ENCODE peak calls at places on chromosomes 5 and 9, in five cellular contexts. One of them, this sample, is unnamed.

GRCh38 chr9:72991772-72992171 is 38.9 kb upstream of the ALDH1A1 start:
- DNase-seq in tibial artery: no peak
- DNase-seq in BE2C: no peak
- DNase-seq in AG04449: no peak
- DNase-seq in heart left ventricle: no peak
- DNase-seq in this sample: no peak

GRCh38 chr9:26210338-26210851 is 532.2 kb upstream of the TUSC1 start:
- DNase-seq in tibial artery: no peak
- DNase-seq in BE2C: no peak
- DNase-seq in AG04449: no peak
- DNase-seq in heart left ventricle: no peak
- DNase-seq in this sample: peak

GRCh38 chr5:173108914-173109313 is 35.4 kb upstream of the BNIP1 start:
- DNase-seq in tibial artery: no peak
- DNase-seq in BE2C: no peak
- DNase-seq in AG04449: no peak
- DNase-seq in heart left ventricle: no peak
- DNase-seq in this sample: no peak

GRCh38 chr5:102866315-102866693 is 111.2 kb downstream of the PAM start:
- DNase-seq in tibial artery: no peak
- DNase-seq in BE2C: no peak
- DNase-seq in AG04449: no peak
- DNase-seq in heart left ventricle: no peak
- DNase-seq in this sample: no peak

GRCh38 chr9:36873247-36873875 is 160.7 kb downstream of the PAX5 start:
- DNase-seq in tibial artery: no peak
- DNase-seq in BE2C: peak
- DNase-seq in AG04449: no peak
- DNase-seq in heart left ventricle: peak
- DNase-seq in this sample: peak

GRCh38 chr5:133746834-133747233 is 134.5 kb upstream of the FSTL4 start:
- DNase-seq in tibial artery: no peak
- DNase-seq in BE2C: peak
- DNase-seq in AG04449: no peak
- DNase-seq in heart left ventricle: no peak
- DNase-seq in this sample: no peak

GRCh38 chr5:173707392-173707791 is 90.9 kb upstream of the BOD1 start:
- DNase-seq in tibial artery: peak
- DNase-seq in BE2C: peak
- DNase-seq in AG04449: peak
- DNase-seq in heart left ventricle: peak
- DNase-seq in this sample: peak

GRCh38 chr5:167945542-167946384 is 345.7 kb upstream of the WWC1 start:
- DNase-seq in tibial artery: peak
- DNase-seq in BE2C: no peak
- DNase-seq in AG04449: peak
- DNase-seq in heart left ventricle: peak
- DNase-seq in this sample: peak

GRCh38 chr5:98635631-98636030 is 137.8 kb upstream of the RGMB start:
- DNase-seq in tibial artery: no peak
- DNase-seq in BE2C: no peak
- DNase-seq in AG04449: no peak
- DNase-seq in heart left ventricle: no peak
- DNase-seq in this sample: peak

GRCh38 chr5:53419247-53419646 is 61.2 kb upstream of the FST start:
- DNase-seq in tibial artery: no peak
- DNase-seq in BE2C: no peak
- DNase-seq in AG04449: no peak
- DNase-seq in heart left ventricle: no peak
- DNase-seq in this sample: peak

GRCh38 chr9:91162784-91163440 is 198.8 kb downstream of the AUH start:
- DNase-seq in tibial artery: peak
- DNase-seq in BE2C: no peak
- DNase-seq in AG04449: no peak
- DNase-seq in heart left ventricle: no peak
- DNase-seq in this sample: no peak

GRCh38 chr5:162248107-162248713 is 180.6 kb downstream of the GABRG2 start:
- DNase-seq in tibial artery: no peak
- DNase-seq in BE2C: peak
- DNase-seq in AG04449: no peak
- DNase-seq in heart left ventricle: no peak
- DNase-seq in this sample: no peak

GRCh38 chr5:132414634-132415377 is 45.3 kb downstream of the SLC22A5 start:
- DNase-seq in tibial artery: no peak
- DNase-seq in BE2C: no peak
- DNase-seq in AG04449: no peak
- DNase-seq in heart left ventricle: no peak
- DNase-seq in this sample: no peak

GRCh38 chr5:170273968-170274710 is 23.4 kb downstream of the LCP2 start:
- DNase-seq in tibial artery: no peak
- DNase-seq in BE2C: no peak
- DNase-seq in AG04449: no peak
- DNase-seq in heart left ventricle: no peak
- DNase-seq in this sample: no peak

GRCh38 chr5:120794121-120794520 is 330.0 kb downstream of the PRR16 start:
- DNase-seq in tibial artery: no peak
- DNase-seq in BE2C: no peak
- DNase-seq in AG04449: no peak
- DNase-seq in heart left ventricle: no peak
- DNase-seq in this sample: no peak

GRCh38 chr5:179288101-179288808 is 57.0 kb downstream of the ADAMTS2 start:
- DNase-seq in tibial artery: peak
- DNase-seq in BE2C: peak
- DNase-seq in AG04449: no peak
- DNase-seq in heart left ventricle: peak
- DNase-seq in this sample: no peak

GRCh38 chr5:178637356-178638069 is 10.7 kb upstream of the CLK4 start:
- DNase-seq in tibial artery: no peak
- DNase-seq in BE2C: no peak
- DNase-seq in AG04449: no peak
- DNase-seq in heart left ventricle: no peak
- DNase-seq in this sample: no peak

GRCh38 chr9:33517373-33517772 is 6.7 kb upstream of the ANKRD18B start:
- DNase-seq in tibial artery: no peak
- DNase-seq in BE2C: peak
- DNase-seq in AG04449: no peak
- DNase-seq in heart left ventricle: no peak
- DNase-seq in this sample: peak

GRCh38 chr5:142540774-142541466 is 145.0 kb downstream of the FGF1 start:
- DNase-seq in tibial artery: no peak
- DNase-seq in BE2C: no peak
- DNase-seq in AG04449: peak
- DNase-seq in heart left ventricle: peak
- DNase-seq in this sample: peak

GRCh38 chr5:177959315-177959714 is 36.7 kb downstream of the PROP1 start:
- DNase-seq in tibial artery: no peak
- DNase-seq in BE2C: no peak
- DNase-seq in AG04449: no peak
- DNase-seq in heart left ventricle: no peak
- DNase-seq in this sample: no peak

GRCh38 chr5:128667751-128668150 is 129.7 kb upstream of the FBN2 start:
- DNase-seq in tibial artery: no peak
- DNase-seq in BE2C: no peak
- DNase-seq in AG04449: no peak
- DNase-seq in heart left ventricle: no peak
- DNase-seq in this sample: no peak

GRCh38 chr5:178690208-178690607 is 40.3 kb downstream of the ZNF354A start:
- DNase-seq in tibial artery: no peak
- DNase-seq in BE2C: no peak
- DNase-seq in AG04449: no peak
- DNase-seq in heart left ventricle: no peak
- DNase-seq in this sample: no peak

GRCh38 chr9:88733651-88734470 is 198.9 kb downstream of the NXNL2 start:
- DNase-seq in tibial artery: peak
- DNase-seq in BE2C: no peak
- DNase-seq in AG04449: no peak
- DNase-seq in heart left ventricle: no peak
- DNase-seq in this sample: peak

GRCh38 chr5:67612961-67613360 is 416.4 kb upstream of the CD180 start:
- DNase-seq in tibial artery: no peak
- DNase-seq in BE2C: no peak
- DNase-seq in AG04449: no peak
- DNase-seq in heart left ventricle: no peak
- DNase-seq in this sample: no peak

GRCh38 chr9:135566552-135566951 is 5.0 kb downstream of the PAEP start:
- DNase-seq in tibial artery: no peak
- DNase-seq in BE2C: peak
- DNase-seq in AG04449: no peak
- DNase-seq in heart left ventricle: no peak
- DNase-seq in this sample: no peak

GRCh38 chr9:131387394-131387793 is 6.5 kb upstream of the PRRC2B start:
- DNase-seq in tibial artery: no peak
- DNase-seq in BE2C: no peak
- DNase-seq in AG04449: no peak
- DNase-seq in heart left ventricle: no peak
- DNase-seq in this sample: no peak

GRCh38 chr5:133427121-133427777 is 185.1 kb downstream of the FSTL4 start:
- DNase-seq in tibial artery: no peak
- DNase-seq in BE2C: no peak
- DNase-seq in AG04449: no peak
- DNase-seq in heart left ventricle: no peak
- DNase-seq in this sample: no peak

GRCh38 chr5:162558120-162558519 is 490.5 kb downstream of the GABRG2 start:
- DNase-seq in tibial artery: no peak
- DNase-seq in BE2C: no peak
- DNase-seq in AG04449: no peak
- DNase-seq in heart left ventricle: no peak
- DNase-seq in this sample: no peak

DNA sequence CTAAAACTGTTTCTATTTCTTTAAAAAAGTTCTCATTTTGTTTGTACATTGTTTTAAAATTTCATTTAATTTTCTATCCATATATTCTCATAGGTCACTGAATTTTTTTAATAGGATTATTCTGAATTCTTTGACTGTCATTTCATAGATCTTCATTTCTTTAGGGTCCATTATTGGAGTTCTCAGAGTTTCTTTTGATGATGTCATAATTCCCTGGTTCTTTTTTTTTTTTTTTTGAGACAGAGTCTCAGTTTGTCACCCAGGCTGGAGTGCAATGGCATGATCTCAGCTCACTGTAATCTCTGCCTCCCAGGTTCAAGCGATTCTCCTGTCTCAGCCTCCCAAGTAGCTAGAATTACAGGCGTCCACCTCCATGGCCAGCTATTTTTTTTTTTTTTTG is 89.9 kb downstream of the DMRT2 start:
- DNase-seq in tibial artery: no peak
- DNase-seq in BE2C: no peak
- DNase-seq in AG04449: no peak
- DNase-seq in heart left ventricle: no peak
- DNase-seq in this sample: no peak
- TF ChIP-seq CTCF in tibial artery: no peak
- TF ChIP-seq CTCF in BE2C: no peak
- TF ChIP-seq CTCF in AG04449: no peak
- TF ChIP-seq CTCF in heart left ventricle: no peak
- TF ChIP-seq CTCF in this sample: no peak

DNA sequence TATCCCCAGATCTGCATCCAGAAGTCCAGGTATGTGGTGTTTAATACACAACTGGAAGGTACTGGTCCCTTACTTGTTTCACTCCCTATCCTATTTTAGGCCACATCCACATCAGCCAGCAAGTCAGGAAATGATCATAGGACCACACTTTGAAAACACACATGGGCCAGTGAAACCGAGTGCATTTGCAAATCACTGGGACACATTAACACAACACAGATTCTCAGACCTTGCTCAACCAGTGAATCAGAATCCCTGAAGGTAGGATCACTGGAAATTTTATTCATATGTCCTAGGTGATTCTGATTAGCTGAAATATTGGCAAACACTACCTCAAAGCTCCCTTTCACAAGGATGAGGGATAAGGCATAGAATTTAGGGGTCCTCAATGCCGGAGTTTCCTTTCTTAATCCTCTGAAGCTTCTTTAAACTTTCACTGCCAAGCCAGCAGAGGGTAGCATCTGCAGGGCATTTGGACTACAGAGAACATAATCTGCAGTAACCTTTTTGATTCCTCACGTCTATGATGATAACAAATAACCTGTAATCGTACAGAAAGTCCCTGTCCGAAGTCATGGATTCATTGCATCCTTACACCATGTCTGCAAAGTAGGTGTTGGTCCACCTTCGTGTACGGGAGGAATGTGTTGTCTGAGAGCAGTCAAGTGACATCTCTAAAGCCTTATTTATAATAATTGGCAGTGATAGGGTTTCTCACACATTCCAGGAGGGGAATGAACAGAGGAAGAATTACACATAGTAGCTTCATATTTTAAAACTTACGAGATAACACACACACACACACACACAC is 11.0 kb upstream of the ABLIM3 start:
- DNase-seq in tibial artery: no peak
- DNase-seq in BE2C: no peak
- DNase-seq in AG04449: no peak
- DNase-seq in heart left ventricle: no peak
- DNase-seq in this sample: no peak
- TF ChIP-seq CTCF in tibial artery: no peak
- TF ChIP-seq CTCF in BE2C: peak
- TF ChIP-seq CTCF in AG04449: peak
- TF ChIP-seq CTCF in heart left ventricle: peak
- TF ChIP-seq CTCF in this sample: peak

GRCh38 chr5:14872070-14872989 is 752 bp upstream of the ANKH start:
- DNase-seq in tibial artery: peak
- DNase-seq in BE2C: peak
- DNase-seq in AG04449: no peak
- DNase-seq in heart left ventricle: peak
- DNase-seq in this sample: no peak
- TF ChIP-seq CTCF in tibial artery: peak
- TF ChIP-seq CTCF in BE2C: no peak
- TF ChIP-seq CTCF in AG04449: no peak
- TF ChIP-seq CTCF in heart left ventricle: peak
- TF ChIP-seq CTCF in this sample: no peak

GRCh38 chr5:176444742-176445141 is 3.4 kb upstream of the FAF2 start:
- DNase-seq in tibial artery: no peak
- DNase-seq in BE2C: no peak
- DNase-seq in AG04449: no peak
- DNase-seq in heart left ventricle: no peak
- DNase-seq in this sample: no peak

GRCh38 chr5:176447982-176448608 is at the start of gene FAF2:
- DNase-seq in tibial artery: peak
- DNase-seq in BE2C: peak
- DNase-seq in AG04449: peak
- DNase-seq in heart left ventricle: peak
- DNase-seq in this sample: peak

GRCh38 chr5:176450077-176450476 is 1.9 kb downstream of the FAF2 start:
- DNase-seq in tibial artery: no peak
- DNase-seq in BE2C: no peak
- DNase-seq in AG04449: no peak
- DNase-seq in heart left ventricle: no peak
- DNase-seq in this sample: no peak

GRCh38 chr5:176446884-176447537 is 1.2 kb upstream of the FAF2 start:
- DNase-seq in tibial artery: peak
- DNase-seq in BE2C: peak
- DNase-seq in AG04449: no peak
- DNase-seq in heart left ventricle: no peak
- DNase-seq in this sample: peak

DNA sequence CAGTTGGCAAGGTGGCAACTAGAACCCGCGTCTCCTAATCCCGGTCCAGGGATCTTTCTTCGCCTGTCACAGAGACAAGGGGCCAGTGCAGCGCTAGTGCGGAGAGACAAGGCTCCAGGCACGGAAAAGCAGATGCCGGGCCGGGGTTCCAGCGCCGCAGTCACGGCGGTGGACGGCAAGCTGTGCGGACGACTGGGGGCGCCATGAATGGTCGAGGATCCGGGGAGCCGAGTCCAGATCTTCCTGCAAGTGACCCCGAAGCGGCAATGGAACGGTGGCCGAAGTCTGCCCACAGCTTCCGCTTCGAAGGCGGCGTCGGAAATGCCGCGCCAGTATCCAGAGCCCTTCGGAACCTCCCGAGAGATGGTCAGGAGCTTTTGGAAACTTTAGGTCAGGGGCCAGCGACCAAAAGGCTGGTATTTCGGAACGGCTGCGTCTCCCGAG is 625 bp upstream of the FAF2 start:
- DNase-seq in tibial artery: no peak
- DNase-seq in BE2C: peak
- DNase-seq in AG04449: no peak
- DNase-seq in heart left ventricle: peak
- DNase-seq in this sample: no peak
- TF ChIP-seq CTCF in tibial artery: no peak
- TF ChIP-seq CTCF in BE2C: no peak
- TF ChIP-seq CTCF in AG04449: peak
- TF ChIP-seq CTCF in heart left ventricle: no peak
- TF ChIP-seq CTCF in this sample: no peak

This sample was measured in foreskin fibroblast.